ENCODE peak calls at places on chromosomes 11 and 22, in nine cellular contexts. V, G, I, M, W, Y, D, N and K are unnamed samples.

GRCh38 chr11:3225826-3226750 is 6.1 kb downstream of the MRGPRE start:
- DNase-seq in D (no peak), M (no peak), Y (no peak), N (no peak), V (no peak), G (no peak), I (no peak), W (no peak), K (no peak)

GRCh38 chr11:75184757-75185156 is 33.9 kb downstream of the SLCO2B1 start:
- DNase-seq in W (no peak), M (no peak), Y (no peak), I (no peak), N (no peak), G (no peak), D (no peak), V (no peak), K (no peak)

GRCh38 chr11:120871924-120872323 is 152.0 kb upstream of the TBCEL start:
- DNase-seq in D (no peak), V (no peak), I (no peak), N (no peak), G (no peak), Y (no peak), M (no peak), W (no peak), K (no peak)

GRCh38 chr11:7606496-7606895 is 66.8 kb downstream of the CYB5R2 start:
- DNase-seq in I (no peak), Y (no peak), W (no peak), N (no peak), V (no peak), M (no peak), G (no peak), D (no peak), K (no peak)

GRCh38 chr11:61963282-61964057 is 4.0 kb downstream of the FTH1 start:
- DNase-seq in M (no peak), W (peak; percentile 41), Y (no peak), G (no peak), V (no peak), N (no peak), D (peak; percentile 47), I (peak; percentile 65), K (peak; percentile 29)

GRCh38 chr11:57459112-57460016 is 964 bp upstream of the RTN4RL2 start:
- DNase-seq in W (no peak), D (no peak), Y (no peak), V (no peak), G (no peak), N (no peak), M (no peak), I (peak; percentile 86), K (no peak)

GRCh38 chr11:7115775-7116174 is 27.0 kb downstream of the RBMXL2 start:
- DNase-seq in D (no peak), I (no peak), M (no peak), N (no peak), G (no peak), Y (no peak), W (peak; percentile 14), V (no peak), K (no peak)

GRCh38 chr11:121129362-121130340 is 28.6 kb downstream of the TECTA start:
- DNase-seq in V (no peak), M (peak; percentile 87), G (no peak), I (no peak), W (no peak), Y (no peak), N (no peak), D (no peak), K (no peak)

GRCh38 chr11:8699903-8700302 is 17.3 kb downstream of the RPL27A start:
- DNase-seq in N (peak; percentile 85), Y (peak; percentile 84), M (no peak), V (no peak), I (no peak), G (no peak), D (peak; percentile 40), W (peak; percentile 34), K (no peak)

GRCh38 chr11:104095791-104096190 is 59.4 kb downstream of the DDI1 start:
- DNase-seq in Y (no peak), D (no peak), V (no peak), W (no peak), I (no peak), N (no peak), M (no peak), G (no peak), K (no peak)

GRCh38 chr22:21991774-21992173 is 9.2 kb upstream of the TOP3B start:
- DNase-seq in V (no peak), W (no peak), N (no peak), G (no peak), Y (no peak), M (no peak), I (no peak), D (no peak), K (no peak)

GRCh38 chr11:103961010-103961409 is 75.4 kb upstream of the DDI1 start:
- DNase-seq in W (no peak), V (no peak), Y (no peak), D (no peak), I (no peak), M (no peak), G (no peak), N (no peak), K (no peak)

GRCh38 chr22:20319041-20319744 is 667 bp downstream of the DGCR6L start:
- DNase-seq in V (peak; percentile 4), D (no peak), N (peak; percentile 23), G (no peak), Y (no peak), I (peak; percentile 56), W (peak; percentile 32), M (no peak), K (peak; percentile 13)

GRCh38 chr11:34978236-34979191 is 62.1 kb downstream of the PDHX start:
- DNase-seq in G (no peak), M (no peak), V (no peak), W (no peak), N (no peak), Y (no peak), I (no peak), D (no peak), K (no peak)

GRCh38 chr22:46007003-46007847 is 30.3 kb upstream of the WNT7B start:
- DNase-seq in D (peak; percentile 66), Y (no peak), W (peak; percentile 77), M (peak; percentile 74), N (peak; percentile 50), G (peak; percentile 69), I (peak; percentile 89), V (peak; percentile 70), K (peak; percentile 82)

GRCh38 chr11:34213366-34213765 is 107.9 kb downstream of the NAT10 start:
- DNase-seq in G (no peak), D (no peak), M (no peak), W (no peak), Y (no peak), I (no peak), V (no peak), N (no peak), K (no peak)

GRCh38 chr11:38865922-38866321 is 2267.9 kb upstream of the RAG2 start:
- DNase-seq in W (no peak), N (no peak), D (no peak), I (no peak), V (no peak), Y (no peak), G (no peak), M (no peak), K (no peak)

GRCh38 chr11:75541301-75541929 is 15.7 kb upstream of the GDPD5 start:
- DNase-seq in W (no peak), V (no peak), G (no peak), N (no peak), D (no peak), M (no peak), Y (no peak), I (no peak), K (no peak)

DNA sequence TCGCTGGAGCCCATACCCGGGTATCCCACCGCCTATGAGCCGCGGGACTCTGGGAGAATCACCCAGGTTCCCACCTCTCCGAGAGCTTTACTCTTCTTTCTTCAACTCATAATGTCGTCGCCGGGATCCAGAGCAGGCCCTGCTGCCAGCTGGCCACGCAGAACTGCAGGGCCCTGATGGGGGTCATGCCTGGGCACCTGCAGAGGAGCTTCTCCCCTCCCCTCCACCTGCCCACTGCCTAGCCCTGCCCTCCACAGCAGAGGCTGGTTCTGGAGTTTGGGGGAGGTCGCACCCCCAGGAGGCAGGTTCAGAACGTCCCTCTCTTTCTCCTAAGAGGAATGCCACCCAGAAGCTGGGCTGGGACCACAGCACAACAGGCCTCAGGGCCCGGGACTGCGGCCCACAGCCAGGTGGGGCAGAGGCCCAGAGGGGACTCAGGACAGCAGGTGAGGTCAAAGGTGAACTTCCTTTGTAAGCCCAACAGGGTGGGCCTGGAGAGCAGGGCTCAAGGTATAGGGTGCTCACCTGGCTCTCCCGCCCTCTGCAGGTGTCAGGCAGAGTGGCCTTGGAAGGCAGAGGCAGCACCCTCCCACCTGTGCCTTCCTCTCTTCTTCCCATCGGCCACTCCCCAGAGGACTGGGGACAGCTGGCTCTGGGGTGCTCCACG is 1.9 kb downstream of the SLC25A45 start:
- DNase-seq in I (no peak), V (no peak), W (no peak), D (peak; percentile 77), Y (no peak), N (no peak), M (no peak), G (no peak), K (no peak)
- TF ChIP-seq POLR2A in I (no peak), V (no peak), W (no peak), D (no peak), Y (no peak), N (no peak), M (no peak), G (no peak), K (no peak)

DNA sequence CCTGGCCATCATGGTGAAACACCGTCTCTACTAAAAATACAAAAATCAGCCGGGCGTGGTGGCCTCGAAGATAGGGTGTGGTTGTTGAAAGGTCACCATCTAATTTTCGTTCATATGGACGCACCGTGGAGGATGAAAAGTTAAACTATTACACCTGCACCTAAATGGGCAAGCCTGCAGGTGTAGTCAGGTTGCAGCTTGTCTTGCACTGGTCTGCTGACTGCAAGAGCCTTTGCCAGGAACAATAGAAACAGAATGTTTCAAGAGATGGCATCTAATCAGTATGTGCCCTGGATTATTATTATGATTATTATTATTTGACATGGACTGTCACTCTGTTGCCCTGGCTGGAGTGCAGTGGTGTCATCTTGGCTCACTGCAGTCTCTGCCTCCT is 905 bp downstream of the NADSYN1 start:
- DNase-seq in M (no peak), W (no peak), D (no peak), V (no peak), I (no peak), Y (no peak), N (no peak), G (no peak), K (no peak)
- H3K4me1 ChIP-seq in M (peaks cover 21% of the 10 kb centered on the region), W (peaks cover 25% of the 10 kb centered on the region), D (no peaks in the 10 kb centered on the region), V (peaks cover 13% of the 10 kb centered on the region), I (peaks cover 73% of the 10 kb centered on the region), Y (peaks cover 44% of the 10 kb centered on the region), N (peaks cover 14% of the 10 kb centered on the region), G (peaks cover 28% of the 10 kb centered on the region), K (no peaks in the 10 kb centered on the region)

DNA sequence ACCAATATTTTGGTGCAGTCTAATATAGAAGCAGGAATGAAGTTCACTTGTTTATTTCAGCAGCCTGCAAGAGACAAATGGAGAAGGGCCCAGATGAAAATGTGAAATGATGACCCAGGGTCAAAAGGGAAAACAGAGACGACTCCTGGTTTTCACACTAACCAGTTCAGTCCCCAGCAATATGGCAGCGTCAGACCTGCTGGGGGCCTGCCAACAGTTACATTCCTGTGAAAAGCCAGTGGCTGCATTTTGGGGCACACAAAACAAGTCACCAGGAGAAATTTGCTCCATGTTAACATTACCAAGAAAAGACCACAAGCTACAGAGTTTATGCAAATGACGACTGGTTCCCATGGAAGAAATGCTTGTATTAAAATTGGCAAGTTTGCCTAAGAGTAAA is 80.2 kb downstream of the CCDC34 start:
- DNase-seq in D (no peak), N (no peak), V (no peak), M (no peak), W (peak; percentile 71), Y (no peak), G (no peak), I (no peak), K (no peak)
- TF ChIP-seq POLR2A in D (no peak), N (no peak), V (no peak), M (no peak), W (no peak), Y (no peak), G (no peak), I (no peak), K (no peak)

GRCh38 chr22:42992886-42993479 is 22.0 kb downstream of the PACSIN2 start:
- DNase-seq in G (no peak), N (no peak), I (no peak), Y (no peak), W (no peak), V (no peak), M (no peak), D (no peak), K (no peak)
- H3K4me1 ChIP-seq in G (peaks cover 47% of the 10 kb centered on the region), N (peaks cover 33% of the 10 kb centered on the region), I (peaks cover 94% of the 10 kb centered on the region), Y (peaks cover 94% of the 10 kb centered on the region), W (peaks cover 25% of the 10 kb centered on the region), V (peaks cover 43% of the 10 kb centered on the region), M (peaks cover 36% of the 10 kb centered on the region), D (peaks cover 3% of the 10 kb centered on the region), K (no peaks in the 10 kb centered on the region)